ENCODE peak calls at places on chromosomes 16 and 17, in four cellular contexts. J is prostate gland, M is A172, A is NCI-H2171 treated with DMSO at 0.1 percent for 48 hours. S is an unnamed sample.

GRCh38 chr17:59007995-59008394 is 98.7 kb downstream of the TRIM37 start:
- DNase-seq in J (no peak), M (no peak), A (no peak), S (no peak)

GRCh38 chr17:27244481-27245223 is 49.3 kb upstream of the WSB1 start:
- DNase-seq in J (peak), M (peak), A (no peak), S (peak)

GRCh38 chr17:79042421-79043190 is 18.6 kb downstream of the C1QTNF1 start:
- DNase-seq in J (peak), M (peak), A (peak), S (peak)

GRCh38 chr17:74842599-74843351 is 16.9 kb downstream of the GRIN2C start:
- DNase-seq in J (peak), M (no peak), A (peak), S (peak)

GRCh38 chr16:68062910-68063393 is 22.2 kb upstream of the NFATC3 start:
- DNase-seq in J (no peak), M (no peak), A (no peak), S (no peak)

GRCh38 chr16:4649744-4650442 is 25.3 kb downstream of the MGRN1 start:
- DNase-seq in J (no peak), M (no peak), A (no peak), S (no peak)

GRCh38 chr17:16818340-16818739 is 128.3 kb downstream of the CCDC144A start:
- DNase-seq in J (no peak), M (no peak), A (no peak), S (no peak)

GRCh38 chr16:85611455-85612190 is 1.5 kb upstream of the GSE1 start:
- DNase-seq in J (peak), M (peak), A (peak), S (peak)

GRCh38 chr17:74987909-74988711 is 678 bp downstream of the CDR2L start:
- DNase-seq in J (peak), M (peak), A (peak), S (peak)

GRCh38 chr16:15846510-15846909 is 10.3 kb downstream of the MYH11 start:
- DNase-seq in J (no peak), M (no peak), A (no peak), S (no peak)

GRCh38 chr17:66829386-66829864 is 5.5 kb upstream of the CACNG5 start:
- DNase-seq in J (peak), M (peak), A (peak), S (peak)

GRCh38 chr16:15798671-15799070 is 58.2 kb downstream of the MYH11 start:
- DNase-seq in J (no peak), M (no peak), A (no peak), S (no peak)

GRCh38 chr17:45703348-45703747 is 80.8 kb upstream of the CRHR1 start:
- DNase-seq in J (no peak), M (no peak), A (no peak), S (no peak)

GRCh38 chr17:65122836-65123756 is 14.1 kb upstream of the RGS9 start:
- DNase-seq in J (peak), M (peak), A (peak), S (peak)

GRCh38 chr17:7930841-7931631 is 710 bp downstream of the TRAPPC1 start:
- DNase-seq in J (no peak), M (no peak), A (peak), S (no peak)

GRCh38 chr17:40284085-40284713 is 3.5 kb upstream of the CDC6 start:
- DNase-seq in J (peak), M (peak), A (no peak), S (peak)

GRCh38 chr16:87463722-87464690 is 28.8 kb downstream of the ZCCHC14 start:
- DNase-seq in J (no peak), M (peak), A (no peak), S (peak)

GRCh38 chr17:48597775-48598631 is 4.4 kb upstream of the HOXB5 start:
- DNase-seq in J (no peak), M (peak), A (no peak), S (peak)

GRCh38 chr16:85324506-85324905 is 212.2 kb upstream of the CIBAR2 start:
- DNase-seq in J (no peak), M (no peak), A (no peak), S (no peak)

GRCh38 chr17:29148257-29148789 is 31.9 kb downstream of the MYO18A start:
- DNase-seq in J (no peak), M (no peak), A (no peak), S (no peak)

GRCh38 chr16:47732122-47732805 is 271.1 kb downstream of the PHKB start:
- DNase-seq in J (no peak), M (peak), A (no peak), S (no peak)

GRCh38 chr17:9032151-9032550 is 10.8 kb downstream of the NTN1 start:
- DNase-seq in J (no peak), M (no peak), A (no peak), S (no peak)

GRCh38 chr17:58331815-58332719 is 3.5 kb upstream of the TSPOAP1 start:
- DNase-seq in J (no peak), M (no peak), A (no peak), S (no peak)

GRCh38 chr17:28549274-28550132 is 2.9 kb downstream of the UNC119 start:
- DNase-seq in J (no peak), M (no peak), A (no peak), S (no peak)

GRCh38 chr17:67478266-67479118 is 101.4 kb downstream of the PITPNC1 start:
- DNase-seq in J (no peak), M (no peak), A (no peak), S (no peak)

GRCh38 chr16:23527961-23528634 is 17.8 kb upstream of the GGA2 start:
- DNase-seq in J (no peak), M (no peak), A (no peak), S (no peak)

GRCh38 chr16:1997591-1998359 is 8.0 kb downstream of the SYNGR3 start:
- DNase-seq in J (no peak), M (no peak), A (no peak), S (no peak)

GRCh38 chr16:59886021-59886420 is 1151.9 kb upstream of the GOT2 start:
- DNase-seq in J (peak), M (peak), A (no peak), S (peak)

GRCh38 chr17:80904036-80904435 is 87.6 kb upstream of the CHMP6 start:
- DNase-seq in J (no peak), M (no peak), A (no peak), S (no peak)

GRCh38 chr16:73036074-73036826 is 11.7 kb downstream of the ZFHX3 start:
- DNase-seq in J (no peak), M (no peak), A (no peak), S (no peak)

GRCh38 chr17:73532441-73532901 is 111.8 kb downstream of the SDK2 start:
- DNase-seq in J (no peak), M (no peak), A (peak), S (no peak)

GRCh38 chr16:88905563-88905962 is 39.1 kb upstream of the PABPN1L start:
- DNase-seq in J (no peak), M (no peak), A (no peak), S (no peak)